ENCODE peak calls at places on chromosomes 6 and 20, in four cellular contexts. N is PC-3, I is psoas muscle, V is ovary. Q is an unnamed sample.

GRCh38 chr6:119012521-119012920 is 65.9 kb downstream of the FAM184A start:
- DNase-seq in N (no peak), I (no peak), V (no peak), Q (no peak)

GRCh38 chr6:35557239-35557638 is 44.5 kb upstream of the TULP1 start:
- DNase-seq in N (no peak), I (no peak), V (no peak), Q (no peak)

GRCh38 chr20:16701296-16701695 is 28.5 kb upstream of the SNRPB2 start:
- DNase-seq in N (peak), I (no peak), V (no peak), Q (no peak)

GRCh38 chr6:113676057-113676456 is 181.1 kb upstream of the MARCKS start:
- DNase-seq in N (no peak), I (no peak), V (no peak), Q (no peak)

GRCh38 chr6:75109025-75109424 is 96.8 kb downstream of the COL12A1 start:
- DNase-seq in N (no peak), I (no peak), V (no peak), Q (no peak)

GRCh38 chr20:46267108-46267820 is 41.0 kb downstream of the CDH22 start:
- DNase-seq in N (no peak), I (no peak), V (no peak), Q (no peak)

GRCh38 chr20:39195495-39196129 is 233.5 kb downstream of the DHX35 start:
- DNase-seq in N (no peak), I (no peak), V (no peak), Q (no peak)

GRCh38 chr6:161228096-161228495 is 45.8 kb downstream of the AGPAT4 start:
- DNase-seq in N (no peak), I (peak), V (no peak), Q (no peak)

GRCh38 chr20:19137641-19138040 is 74.8 kb upstream of the SLC24A3 start:
- DNase-seq in N (peak), I (no peak), V (no peak), Q (no peak)

GRCh38 chr6:35731414-35731735 is 5.5 kb upstream of the ARMC12 start:
- DNase-seq in N (peak), I (peak), V (peak), Q (peak)

GRCh38 chr20:45833030-45833882 is at the start of gene SNX21:
- DNase-seq in N (peak), I (peak), V (peak), Q (peak)

GRCh38 chr6:17473554-17473953 is 80.2 kb downstream of the CAP2 start:
- DNase-seq in N (no peak), I (no peak), V (no peak), Q (no peak)

GRCh38 chr20:45890997-45891983 is at the start of the genes CTSA and NEURL2:
- DNase-seq in N (peak), I (peak), V (peak), Q (peak)

GRCh38 chr6:159116343-159116742 is 52.9 kb upstream of the FNDC1 start:
- DNase-seq in N (no peak), I (no peak), V (no peak), Q (no peak)
- H3K27ac ChIP-seq in N (no peak), I (peak), V (no peak), Q (peak)

GRCh38 chr6:136249336-136249735 is 775 bp downstream of the MTFR2 start:
- DNase-seq in N (no peak), I (no peak), V (no peak), Q (no peak)

GRCh38 chr6:136249811-136250685 is at the start of gene MTFR2:
- DNase-seq in N (peak), I (peak), V (peak), Q (peak)

DNA sequence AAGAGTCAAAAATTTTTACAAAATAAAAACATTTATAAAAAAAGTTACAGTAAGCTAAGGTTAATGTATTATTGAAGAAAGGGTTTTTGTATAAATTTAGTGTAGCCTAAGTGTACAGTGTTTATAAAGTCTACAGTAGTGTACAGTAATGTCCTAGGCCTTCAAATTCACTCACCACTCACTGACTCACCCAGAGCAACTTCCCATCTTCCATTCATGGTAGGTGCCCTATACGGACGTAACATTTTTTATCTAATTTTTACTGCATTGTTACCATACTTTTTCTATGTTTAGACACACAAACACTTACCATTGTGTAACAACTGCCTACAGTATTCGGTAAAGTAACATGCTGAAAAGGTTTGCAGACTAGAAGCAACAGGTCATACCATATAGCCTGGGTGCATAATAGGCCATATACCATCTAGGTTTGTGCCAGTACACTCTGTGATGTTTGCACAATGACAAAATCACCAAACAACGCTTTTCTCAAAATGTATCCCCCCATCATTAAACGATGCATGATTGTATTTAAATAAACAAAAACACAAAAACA is 6.0 kb downstream of the MTFR2 start:
- DNase-seq in N (no peak), I (no peak), V (no peak), Q (no peak)
- H3K27ac ChIP-seq in N (no peak), I (no peak), V (no peak), Q (no peak)

DNA sequence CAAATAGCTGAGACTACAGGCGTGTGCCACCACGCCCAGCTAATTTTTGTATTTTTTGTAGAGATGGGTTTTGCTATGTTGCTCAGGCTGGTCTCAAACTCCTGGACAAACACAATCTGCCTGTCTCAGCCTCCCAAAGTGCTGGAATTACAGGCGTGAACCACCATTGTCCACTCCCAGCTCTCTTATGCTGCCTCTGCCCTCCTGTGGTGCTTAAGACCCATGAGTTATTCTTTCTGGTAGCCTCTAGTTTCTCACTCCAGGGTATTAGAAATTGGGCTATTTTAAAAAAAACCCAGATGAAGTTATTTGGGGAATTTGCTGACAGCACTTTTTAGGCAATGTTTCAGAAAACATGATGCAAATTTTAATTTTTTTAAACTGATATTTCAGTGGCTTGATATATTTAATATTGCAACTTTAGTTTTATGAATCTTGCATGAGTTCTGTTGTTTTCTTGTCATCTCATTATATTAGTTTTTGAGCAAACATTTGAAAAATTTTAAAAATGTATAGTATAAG is 114.0 kb upstream of the FOXO3 start:
- DNase-seq in N (no peak), I (no peak), V (no peak), Q (no peak)
- H3K27ac ChIP-seq in N (no peak), I (no peak), V (no peak), Q (no peak)

GRCh38 chr6:148935705-148936306 is 189.0 kb downstream of the UST start:
- DNase-seq in N (peak), I (no peak), V (no peak), Q (no peak)
- H3K27ac ChIP-seq in N (peak), I (no peak), V (no peak), Q (no peak)

GRCh38 chr6:22368794-22369193 is 72.0 kb upstream of the PRL start:
- DNase-seq in N (no peak), I (no peak), V (no peak), Q (no peak)

GRCh38 chr6:22367331-22367730 is 70.5 kb upstream of the PRL start:
- DNase-seq in N (no peak), I (no peak), V (no peak), Q (no peak)

DNA sequence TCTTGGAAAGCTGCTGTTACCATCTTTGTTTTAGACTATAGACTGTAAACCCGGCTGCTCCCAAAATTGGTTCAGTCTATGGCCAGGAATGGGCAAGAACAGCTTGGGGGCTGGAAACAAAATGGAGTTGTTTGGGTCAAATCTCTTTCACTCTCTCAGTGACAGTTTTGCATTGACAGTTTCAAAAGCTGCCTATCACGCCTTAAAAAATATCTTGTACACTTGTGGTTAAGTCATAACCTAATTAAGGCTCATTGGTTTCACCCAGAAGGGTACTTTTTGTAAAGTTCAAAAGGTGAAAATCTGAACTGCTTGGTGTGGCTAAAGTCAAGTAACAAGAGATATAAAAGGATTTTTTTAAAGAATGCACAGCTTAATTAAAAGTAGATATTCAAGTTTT is 76.1 kb upstream of the PRL start:
- DNase-seq in N (no peak), I (no peak), V (no peak), Q (no peak)
- H3K27ac ChIP-seq in N (no peak), I (no peak), V (no peak), Q (no peak)

DNA sequence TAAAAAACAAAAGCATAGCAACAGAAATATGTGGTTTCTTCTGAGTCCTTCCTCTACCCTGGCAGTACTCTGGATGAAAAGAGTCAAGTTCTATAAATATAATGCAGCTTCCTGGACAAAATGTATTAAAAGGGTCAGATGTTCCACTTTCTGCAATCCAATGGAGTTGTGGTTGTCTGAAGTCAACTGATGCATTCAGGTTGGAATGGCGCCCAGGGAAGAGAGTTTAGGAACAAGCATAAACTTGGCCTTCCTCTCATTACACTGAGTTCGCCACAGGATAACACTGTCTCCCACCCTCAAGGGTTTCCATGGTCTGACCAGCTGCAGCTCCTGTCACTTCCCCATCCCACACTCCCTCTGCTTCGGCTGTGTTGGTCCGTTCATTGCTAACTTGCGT is 66.4 kb downstream of the PLEKHG1 start:
- DNase-seq in N (no peak), I (no peak), V (no peak), Q (no peak)
- H3K27ac ChIP-seq in N (no peak), I (no peak), V (no peak), Q (no peak)

DNA sequence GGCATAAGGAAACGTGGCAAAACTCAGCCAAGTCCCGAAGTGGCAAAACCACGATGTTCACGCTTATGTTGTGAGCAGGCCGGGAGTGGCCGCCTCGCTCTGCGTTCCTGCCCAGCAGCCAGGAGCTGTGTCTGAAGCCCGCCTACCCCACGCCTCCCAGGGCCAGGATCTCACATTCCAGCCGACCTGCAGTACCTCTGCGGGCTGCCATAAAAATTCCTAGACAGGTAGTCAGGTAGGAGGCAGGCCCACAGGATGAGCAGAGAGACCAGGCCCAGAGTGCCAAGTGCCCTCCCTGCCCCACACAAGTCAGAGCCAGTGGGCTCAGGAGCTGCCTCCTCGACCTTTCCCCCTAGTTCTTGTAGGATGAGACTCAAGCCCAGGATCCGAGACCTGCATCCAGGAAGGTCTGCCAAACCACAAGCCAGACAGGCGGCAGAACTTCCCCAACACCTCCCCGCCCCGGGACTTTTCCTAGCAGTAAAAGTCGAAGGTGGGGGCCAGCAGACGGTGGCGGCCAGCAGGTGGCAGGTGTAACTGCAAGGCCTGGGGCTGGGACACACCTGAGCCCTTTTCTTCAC is 16.7 kb downstream of the PMEPA1 start:
- DNase-seq in N (peak), I (no peak), V (no peak), Q (no peak)
- H3K27ac ChIP-seq in N (peak), I (no peak), V (no peak), Q (peak)

GRCh38 chr20:53597085-53597482 is 3.4 kb upstream of the ZNF217 start:
- DNase-seq in N (peak), I (no peak), V (no peak), Q (no peak)
- H3K27ac ChIP-seq in N (peak), I (no peak), V (no peak), Q (peak)

Q was measured in tibial nerve.